ENCODE peak calls at places on chromosomes 3 and 15, in ten cellular contexts. J, G, C, L, E, Q, S, I, B and Y are unnamed samples.

GRCh38 chr3:45365060-45365459 is 23.3 kb upstream of the LARS2 start:
- DNase-seq in J (no peak), G (no peak), C (no peak), L (no peak), E (no peak), Q (no peak), S (no peak), I (no peak), B (no peak), Y (no peak)

GRCh38 chr3:193805448-193805847 is 212.4 kb downstream of the OPA1 start:
- DNase-seq in J (no peak), G (peak; percentile 84), C (peak; percentile 25), L (no peak), E (peak; percentile 99), Q (peak; percentile 40), S (no peak), I (no peak), B (no peak), Y (no peak)

GRCh38 chr3:127629462-127630403 is 748 bp downstream of the PODXL2 start:
- DNase-seq in J (peak; percentile 44), G (peak; percentile 46), C (peak; percentile 45), L (peak; percentile 62), E (peak; percentile 22), Q (no peak), S (no peak), I (peak; percentile 9), B (no peak), Y (peak; percentile 80)

GRCh38 chr3:32082727-32083126 is 23.7 kb upstream of the GPD1L start:
- DNase-seq in J (no peak), G (no peak), C (no peak), L (no peak), E (no peak), Q (no peak), S (no peak), I (no peak), B (no peak), Y (no peak)

GRCh38 chr15:70379938-70380337 is 282.2 kb upstream of the TLE3 start:
- DNase-seq in J (no peak), G (no peak), C (no peak), L (no peak), E (no peak), Q (no peak), S (no peak), I (no peak), B (no peak), Y (no peak)

GRCh38 chr15:46502668-46503067 is 867.8 kb downstream of the SQOR start:
- DNase-seq in J (no peak), G (no peak), C (no peak), L (no peak), E (no peak), Q (no peak), S (no peak), I (no peak), B (no peak), Y (no peak)

GRCh38 chr3:183825380-183826161 is at the start of gene MAP6D1:
- DNase-seq in J (peak; percentile 49), G (peak; percentile 66), C (peak; percentile 71), L (peak; percentile 33), E (peak; percentile 83), Q (no peak), S (peak; percentile 50), I (peak; percentile 5), B (peak; percentile 84), Y (peak; percentile 94)

GRCh38 chr15:64775551-64776401 is at the start of gene RBPMS2:
- DNase-seq in J (peak; percentile 11), G (no peak), C (no peak), L (peak; percentile 4), E (no peak), Q (no peak), S (no peak), I (no peak), B (peak; percentile 69), Y (no peak)

GRCh38 chr3:13636874-13637273 is 87.9 kb downstream of the FBLN2 start:
- DNase-seq in J (no peak), G (no peak), C (no peak), L (no peak), E (no peak), Q (no peak), S (no peak), I (no peak), B (no peak), Y (no peak)

GRCh38 chr15:67096536-67097294 is 31.3 kb downstream of the SMAD3 start:
- DNase-seq in J (no peak), G (no peak), C (no peak), L (no peak), E (no peak), Q (no peak), S (no peak), I (no peak), B (no peak), Y (peak; percentile 96)

GRCh38 chr3:37920156-37920686 is 58.5 kb downstream of the CTDSPL start:
- DNase-seq in J (no peak), G (no peak), C (no peak), L (no peak), E (no peak), Q (no peak), S (no peak), I (no peak), B (no peak), Y (no peak)